ENCODE peak calls at places on chromosomes 3 and 15, in eight cellular contexts. O, Q, M, G, S, Z, K and X are unnamed samples.

GRCh38 chr3:134768845-134769244 is 26.2 kb upstream of the EPHB1 start:
- DNase-seq in O (no peak), Q (no peak), M (no peak), G (no peak), S (no peak), Z (no peak), K (no peak), X (no peak)

GRCh38 chr15:90076716-90077115 is 25.6 kb downstream of the IDH2 start:
- DNase-seq in O (no peak), Q (no peak), M (peak; percentile 37), G (no peak), S (no peak), Z (no peak), K (no peak), X (no peak)

GRCh38 chr3:126156468-126156867 is 23.9 kb downstream of the ALDH1L1 start:
- DNase-seq in O (no peak), Q (no peak), M (no peak), G (no peak), S (no peak), Z (no peak), K (peak; percentile 34), X (peak; percentile 17)

GRCh38 chr3:172542999-172543398 is 19.8 kb upstream of the TNFSF10 start:
- DNase-seq in O (no peak), Q (no peak), M (no peak), G (no peak), S (no peak), Z (no peak), K (no peak), X (no peak)

GRCh38 chr3:43913036-43913435 is 222.3 kb downstream of the ABHD5 start:
- DNase-seq in O (no peak), Q (no peak), M (no peak), G (peak; percentile 94), S (no peak), Z (no peak), K (no peak), X (no peak)

GRCh38 chr3:197541756-197542539 is 13.8 kb downstream of the BDH1 start:
- DNase-seq in O (peak; percentile 46), Q (no peak), M (peak; percentile 94), G (peak; percentile 79), S (no peak), Z (no peak), K (no peak), X (no peak)

GRCh38 chr15:65954289-65954741 is 85.0 kb downstream of the RAB11A start:
- DNase-seq in O (no peak), Q (peak; percentile 96), M (peak; percentile 96), G (no peak), S (no peak), Z (peak; percentile 9), K (no peak), X (no peak)

GRCh38 chr15:55289011-55289572 is 521 bp downstream of the RAB27A start:
- DNase-seq in O (peak; percentile 43), Q (peak; percentile 37), M (peak; percentile 67), G (no peak), S (peak; percentile 23), Z (no peak), K (peak; percentile 33), X (peak; percentile 44)

GRCh38 chr3:64220161-64220560 is 5.1 kb downstream of the PRICKLE2 start:
- DNase-seq in O (no peak), Q (no peak), M (no peak), G (peak; percentile 74), S (no peak), Z (no peak), K (no peak), X (no peak)

GRCh38 chr15:99021669-99022068 is 14.1 kb upstream of the PGPEP1L start:
- DNase-seq in O (no peak), Q (no peak), M (peak; percentile 69), G (no peak), S (no peak), Z (no peak), K (no peak), X (no peak)